ENCODE peak calls at places on chromosomes 13 and 19, in eight cellular contexts. W is progenitor cell of endocrine pancreas, S is Caco-2, G is A549, B is left lung, E is lower lobe of right lung, K is colonic mucosa, T is cardiac fibroblast. X is an unnamed sample.
A peak's percentile ranks its signal among the peaks of the same experiment; 100 is the strongest.

GRCh38 chr13:24053505-24054251 is 106.8 kb upstream of the SPATA13 start:
- DNase-seq in S (peak; percentile 85), T (peak; percentile 70), K (peak; percentile 75), B (no peak), E (peak; percentile 63), W (peak; percentile 38), G (peak; percentile 72), X (peak; percentile 85)

GRCh38 chr13:68523838-68524424 is 1293.8 kb upstream of the PCDH9 start:
- DNase-seq in S (no peak), T (no peak), E (no peak), B (peak; percentile 61), K (no peak), W (no peak), G (no peak), X (no peak)

GRCh38 chr19:1276620-1277007 is 1.3 kb downstream of the FAM174C start:
- DNase-seq in W (no peak), G (no peak), T (no peak), B (no peak), S (no peak), E (no peak), K (peak; percentile 69), X (no peak)

GRCh38 chr13:50080158-50080855 is 65.1 kb downstream of the KCNRG start:
- DNase-seq in T (peak; percentile 48), S (peak; percentile 44), E (no peak), K (peak; percentile 41), G (peak; percentile 37), W (no peak), B (no peak), X (no peak)

GRCh38 chr13:103547914-103548313 is 481.7 kb upstream of the SLC10A2 start:
- DNase-seq in G (no peak), B (no peak), S (no peak), E (no peak), T (no peak), K (no peak), W (no peak), X (no peak)

GRCh38 chr19:47002853-47003610 is 16.6 kb upstream of the NPAS1 start:
- DNase-seq in S (no peak), K (no peak), W (no peak), B (no peak), T (no peak), G (no peak), E (no peak), X (peak; percentile 38)

GRCh38 chr13:50386527-50387123 is 371.4 kb downstream of the KCNRG start:
- DNase-seq in B (no peak), K (no peak), E (no peak), G (no peak), S (no peak), W (no peak), T (peak; percentile 54), X (no peak)

GRCh38 chr13:74128171-74128767 is 5.9 kb downstream of the KLF12 start:
- DNase-seq in G (no peak), E (no peak), B (no peak), T (peak; percentile 62), K (no peak), W (no peak), S (no peak), X (no peak)

GRCh38 chr13:109162248-109163051 is 533.0 kb downstream of the MYO16 start:
- DNase-seq in E (no peak), G (no peak), W (no peak), T (no peak), K (no peak), B (no peak), S (no peak), X (peak; percentile 84)

GRCh38 chr13:49540552-49540951 is 44.8 kb downstream of the PHF11 start:
- DNase-seq in W (no peak), B (no peak), K (no peak), E (no peak), G (no peak), S (no peak), T (peak; percentile 39), X (no peak)

GRCh38 chr19:35353635-35354034 is 4.6 kb upstream of the FFAR3 start:
- DNase-seq in K (no peak), E (peak; percentile 35), S (no peak), G (no peak), T (peak; percentile 53), B (peak; percentile 10), W (no peak), X (no peak)

GRCh38 chr19:3238066-3238561 is 13.7 kb downstream of the CELF5 start:
- DNase-seq in B (no peak), T (no peak), E (no peak), K (no peak), S (no peak), G (no peak), W (no peak), X (no peak)

GRCh38 chr19:46840157-46840942 is 10.3 kb downstream of the AP2S1 start:
- DNase-seq in B (no peak), W (no peak), T (peak; percentile 77), E (no peak), G (peak; percentile 77), K (no peak), S (peak; percentile 69), X (peak; percentile 76)

GRCh38 chr13:40897058-40897457 is 107.6 kb downstream of the SLC25A15 start:
- DNase-seq in E (no peak), G (no peak), K (no peak), B (no peak), T (no peak), W (no peak), S (no peak), X (no peak)

GRCh38 chr13:48780713-48781341 is 127.1 kb downstream of the CYSLTR2 start:
- DNase-seq in B (no peak), K (no peak), E (no peak), S (no peak), G (no peak), W (no peak), T (no peak), X (no peak)

GRCh38 chr13:40053401-40053800 is 397.9 kb downstream of the COG6 start:
- DNase-seq in S (no peak), T (no peak), G (no peak), E (no peak), K (no peak), B (no peak), W (no peak), X (no peak)

DNA sequence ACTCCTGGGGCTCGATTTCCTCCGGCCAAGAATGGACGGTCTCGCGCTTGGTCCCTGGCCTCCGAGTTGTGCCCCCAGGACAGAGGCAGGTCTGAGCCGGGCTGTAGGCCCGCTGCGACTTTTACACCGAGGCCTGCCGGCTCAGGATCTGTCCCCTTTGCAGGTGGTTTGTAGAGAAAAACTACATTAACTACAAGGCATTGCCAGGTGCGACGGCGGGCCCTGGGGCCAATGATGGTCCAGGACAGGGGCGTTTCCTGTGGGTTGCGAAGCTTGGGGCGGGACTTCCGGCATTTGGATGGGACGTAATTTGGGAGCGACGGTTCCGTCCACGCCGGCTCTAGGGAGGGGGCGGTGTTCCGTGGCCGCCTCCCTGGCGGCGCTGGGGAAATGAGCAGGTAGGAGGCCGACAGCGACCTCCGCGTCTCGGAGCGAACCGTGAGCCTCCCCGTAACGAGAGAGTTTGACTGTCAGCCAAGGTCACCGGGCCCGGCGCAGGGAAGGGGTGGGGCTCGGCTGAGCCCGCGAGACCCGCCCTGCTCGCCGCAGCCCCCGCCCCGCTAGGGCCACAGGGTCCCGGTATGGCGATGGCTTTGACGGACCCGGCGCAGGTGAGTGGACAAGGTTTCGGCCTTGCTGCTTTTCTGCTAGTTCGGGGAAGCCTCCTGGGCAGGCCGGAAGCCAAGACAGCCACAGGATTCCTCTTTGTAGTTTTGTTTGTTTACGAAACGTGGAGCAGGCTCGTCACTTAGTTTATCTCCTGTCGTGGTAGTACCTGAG is at the start of gene ZNF805:
- DNase-seq in B (peak; percentile 95), S (peak; percentile 96), E (peak; percentile 96), W (peak; percentile 80), T (peak; percentile 93), G (peak; percentile 95), K (peak; percentile 96), X (peak; percentile 97)
- TF ChIP-seq CTCF in B (peak; percentile 9), S (no peak), E (no peak), W (no peak), T (peak; percentile 18), G (no peak), K (no peak), X (no peak)

GRCh38 chr19:48364564-48365363 is 597 bp downstream of the SYNGR4 start:
- DNase-seq in K (no peak), B (no peak), G (no peak), E (no peak), T (no peak), S (no peak), W (no peak), X (no peak)

GRCh38 chr19:48361912-48362311 is 1.8 kb downstream of the TMEM143 start:
- DNase-seq in K (no peak), G (no peak), T (no peak), W (no peak), S (no peak), E (no peak), B (no peak), X (no peak)

GRCh38 chr19:48363810-48364563 is at the start of the genes SYNGR4 and TMEM143:
- DNase-seq in T (peak; percentile 100), S (peak; percentile 100), G (peak; percentile 100), W (peak; percentile 95), K (peak; percentile 98), B (peak; percentile 99), E (peak; percentile 99), X (peak; percentile 97)

GRCh38 chr19:48362716-48363499 is 832 bp downstream of the TMEM143 start:
- DNase-seq in E (peak; percentile 98), S (peak; percentile 98), K (peak; percentile 95), T (peak; percentile 97), W (peak; percentile 95), B (peak; percentile 98), G (peak; percentile 98), X (peak; percentile 88)

GRCh38 chr19:48363500-48363809 is 285 bp downstream of the TMEM143 start:
- DNase-seq in W (peak; percentile 27), B (no peak), S (no peak), T (no peak), G (no peak), E (no peak), K (no peak), X (no peak)
- TF ChIP-seq CTCF in W (no peak), B (no peak), S (no peak), T (no peak), G (no peak), E (no peak), K (no peak), X (no peak)

DNA sequence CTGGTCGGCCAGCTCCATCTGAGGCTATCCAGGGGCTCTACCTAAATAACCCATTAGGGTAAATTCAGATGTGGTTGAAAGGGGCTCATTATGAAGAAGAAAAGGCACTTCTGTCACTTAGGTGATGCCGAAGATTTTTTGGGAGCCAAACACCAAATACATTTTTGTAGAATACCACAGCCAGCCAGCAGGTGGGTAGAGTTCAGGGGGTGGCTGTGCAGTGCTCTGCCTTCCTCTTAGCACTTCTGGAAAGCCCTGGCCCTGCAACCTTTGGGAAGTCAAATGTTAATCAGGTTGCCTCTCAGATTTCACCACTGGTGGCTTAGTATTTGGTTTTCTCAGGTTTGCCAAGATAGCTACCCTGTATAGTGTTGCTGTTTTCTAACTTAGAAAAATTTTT is 18.5 kb upstream of the GPR18 start:
- DNase-seq in W (no peak), G (no peak), K (no peak), B (no peak), T (no peak), S (no peak), E (no peak), X (no peak)
- TF ChIP-seq CTCF in W (no peak), G (no peak), K (no peak), B (no peak), T (no peak), S (no peak), E (peak; percentile 10), X (no peak)

DNA sequence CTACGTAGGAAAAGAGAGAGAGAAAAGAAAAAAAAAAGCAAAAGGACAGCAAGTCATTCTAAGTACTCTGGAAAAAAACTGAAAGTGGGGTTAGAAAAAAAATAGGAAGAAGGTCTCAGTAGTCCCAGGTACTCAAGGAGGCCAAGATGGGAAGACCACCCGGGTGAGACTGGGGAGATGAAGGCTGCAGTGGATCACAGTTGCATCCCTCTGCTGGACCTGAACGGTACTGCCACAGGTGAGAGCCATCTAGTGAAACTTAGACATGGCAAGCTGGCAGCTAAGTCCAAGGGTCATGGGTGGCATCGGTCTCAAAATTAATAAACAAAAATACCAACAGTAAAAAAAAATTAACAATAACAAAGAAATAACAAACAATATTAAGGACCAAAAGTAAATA is 41.0 kb upstream of the ZNF91 start:
- DNase-seq in E (no peak), B (no peak), T (no peak), S (peak; percentile 8), K (peak; percentile 27), W (no peak), G (no peak), X (no peak)
- TF ChIP-seq CTCF in E (no peak), B (no peak), T (peak; percentile 35), S (no peak), K (no peak), W (peak; percentile 18), G (no peak), X (no peak)

X was measured in GM20000.